ENCODE peak calls at places on chromosome 10, in five cellular contexts. One of them, this sample, is unnamed.

GRCh38 chr10:48241301-48241700 is 33.2 kb downstream of the FRMPD2 start:
- DNase-seq in stimulated activated CD8-positive, alpha-beta memory T cell treated with anti-CD3 and anti-CD28 coated beads, Interleukin-12 subunit alpha, Interleukin-12 subunit beta, amount 100 ng/mL, for 4 hours: no peak
- DNase-seq in tibial artery: no peak
- DNase-seq in A549: no peak
- DNase-seq in KG1: no peak
- DNase-seq in this sample: no peak

GRCh38 chr10:88835910-88836221 is 15.8 kb downstream of the ANKRD22 start:
- DNase-seq in stimulated activated CD8-positive, alpha-beta memory T cell treated with anti-CD3 and anti-CD28 coated beads, Interleukin-12 subunit alpha, Interleukin-12 subunit beta, amount 100 ng/mL, for 4 hours: no peak
- DNase-seq in tibial artery: no peak
- DNase-seq in A549: no peak
- DNase-seq in KG1: no peak
- DNase-seq in this sample: no peak

GRCh38 chr10:18607503-18607902 is 43.9 kb downstream of the NSUN6 start:
- DNase-seq in stimulated activated CD8-positive, alpha-beta memory T cell treated with anti-CD3 and anti-CD28 coated beads, Interleukin-12 subunit alpha, Interleukin-12 subunit beta, amount 100 ng/mL, for 4 hours: no peak
- DNase-seq in tibial artery: no peak
- DNase-seq in A549: peak
- DNase-seq in KG1: no peak
- DNase-seq in this sample: no peak

GRCh38 chr10:121455377-121455776 is 142.9 kb downstream of the FGFR2 start:
- DNase-seq in stimulated activated CD8-positive, alpha-beta memory T cell treated with anti-CD3 and anti-CD28 coated beads, Interleukin-12 subunit alpha, Interleukin-12 subunit beta, amount 100 ng/mL, for 4 hours: no peak
- DNase-seq in tibial artery: no peak
- DNase-seq in A549: no peak
- DNase-seq in KG1: no peak
- DNase-seq in this sample: no peak

GRCh38 chr10:114245128-114245791 is 6.2 kb downstream of the VWA2 start:
- DNase-seq in stimulated activated CD8-positive, alpha-beta memory T cell treated with anti-CD3 and anti-CD28 coated beads, Interleukin-12 subunit alpha, Interleukin-12 subunit beta, amount 100 ng/mL, for 4 hours: no peak
- DNase-seq in tibial artery: no peak
- DNase-seq in A549: no peak
- DNase-seq in KG1: no peak
- DNase-seq in this sample: no peak

GRCh38 chr10:59580257-59580863 is 129.3 kb downstream of the SLC16A9 start:
- DNase-seq in stimulated activated CD8-positive, alpha-beta memory T cell treated with anti-CD3 and anti-CD28 coated beads, Interleukin-12 subunit alpha, Interleukin-12 subunit beta, amount 100 ng/mL, for 4 hours: no peak
- DNase-seq in tibial artery: no peak
- DNase-seq in A549: peak
- DNase-seq in KG1: peak
- DNase-seq in this sample: no peak

GRCh38 chr10:72068901-72069446 is 19.4 kb downstream of the SPOCK2 start:
- DNase-seq in stimulated activated CD8-positive, alpha-beta memory T cell treated with anti-CD3 and anti-CD28 coated beads, Interleukin-12 subunit alpha, Interleukin-12 subunit beta, amount 100 ng/mL, for 4 hours: no peak
- DNase-seq in tibial artery: no peak
- DNase-seq in A549: no peak
- DNase-seq in KG1: no peak
- DNase-seq in this sample: no peak

GRCh38 chr10:1316107-1316805 is 260.1 kb downstream of the WDR37 start:
- DNase-seq in stimulated activated CD8-positive, alpha-beta memory T cell treated with anti-CD3 and anti-CD28 coated beads, Interleukin-12 subunit alpha, Interleukin-12 subunit beta, amount 100 ng/mL, for 4 hours: no peak
- DNase-seq in tibial artery: no peak
- DNase-seq in A549: no peak
- DNase-seq in KG1: no peak
- DNase-seq in this sample: no peak

GRCh38 chr10:100510533-100511308 is 8.9 kb downstream of the SEC31B start:
- DNase-seq in stimulated activated CD8-positive, alpha-beta memory T cell treated with anti-CD3 and anti-CD28 coated beads, Interleukin-12 subunit alpha, Interleukin-12 subunit beta, amount 100 ng/mL, for 4 hours: peak
- DNase-seq in tibial artery: no peak
- DNase-seq in A549: no peak
- DNase-seq in KG1: no peak
- DNase-seq in this sample: no peak

GRCh38 chr10:132666733-132667612 is 119.0 kb downstream of the NKX6-2 start:
- DNase-seq in stimulated activated CD8-positive, alpha-beta memory T cell treated with anti-CD3 and anti-CD28 coated beads, Interleukin-12 subunit alpha, Interleukin-12 subunit beta, amount 100 ng/mL, for 4 hours: no peak
- DNase-seq in tibial artery: no peak
- DNase-seq in A549: peak
- DNase-seq in KG1: no peak
- DNase-seq in this sample: no peak

GRCh38 chr10:122490786-122491680 is 29.7 kb downstream of the HTRA1 start:
- DNase-seq in stimulated activated CD8-positive, alpha-beta memory T cell treated with anti-CD3 and anti-CD28 coated beads, Interleukin-12 subunit alpha, Interleukin-12 subunit beta, amount 100 ng/mL, for 4 hours: no peak
- DNase-seq in tibial artery: peak
- DNase-seq in A549: no peak
- DNase-seq in KG1: no peak
- DNase-seq in this sample: no peak

GRCh38 chr10:29600821-29601220 is 34.0 kb downstream of the SVIL start:
- DNase-seq in stimulated activated CD8-positive, alpha-beta memory T cell treated with anti-CD3 and anti-CD28 coated beads, Interleukin-12 subunit alpha, Interleukin-12 subunit beta, amount 100 ng/mL, for 4 hours: no peak
- DNase-seq in tibial artery: no peak
- DNase-seq in A549: no peak
- DNase-seq in KG1: no peak
- DNase-seq in this sample: no peak

GRCh38 chr10:97040706-97041105 is 145.1 kb downstream of the SLIT1 start:
- DNase-seq in stimulated activated CD8-positive, alpha-beta memory T cell treated with anti-CD3 and anti-CD28 coated beads, Interleukin-12 subunit alpha, Interleukin-12 subunit beta, amount 100 ng/mL, for 4 hours: no peak
- DNase-seq in tibial artery: no peak
- DNase-seq in A549: no peak
- DNase-seq in KG1: no peak
- DNase-seq in this sample: no peak

GRCh38 chr10:31401287-31401686 is 82.3 kb downstream of the ZEB1 start:
- DNase-seq in stimulated activated CD8-positive, alpha-beta memory T cell treated with anti-CD3 and anti-CD28 coated beads, Interleukin-12 subunit alpha, Interleukin-12 subunit beta, amount 100 ng/mL, for 4 hours: no peak
- DNase-seq in tibial artery: no peak
- DNase-seq in A549: no peak
- DNase-seq in KG1: no peak
- DNase-seq in this sample: no peak

GRCh38 chr10:47053399-47053798 is 142.2 kb downstream of the PTPN20 start:
- DNase-seq in stimulated activated CD8-positive, alpha-beta memory T cell treated with anti-CD3 and anti-CD28 coated beads, Interleukin-12 subunit alpha, Interleukin-12 subunit beta, amount 100 ng/mL, for 4 hours: no peak
- DNase-seq in tibial artery: no peak
- DNase-seq in A549: no peak
- DNase-seq in KG1: no peak
- DNase-seq in this sample: no peak

GRCh38 chr10:74746813-74747212 is 79.6 kb upstream of the KAT6B start:
- DNase-seq in stimulated activated CD8-positive, alpha-beta memory T cell treated with anti-CD3 and anti-CD28 coated beads, Interleukin-12 subunit alpha, Interleukin-12 subunit beta, amount 100 ng/mL, for 4 hours: no peak
- DNase-seq in tibial artery: no peak
- DNase-seq in A549: no peak
- DNase-seq in KG1: no peak
- DNase-seq in this sample: no peak

GRCh38 chr10:69232252-69232651 is 12.1 kb downstream of the HKDC1 start:
- DNase-seq in stimulated activated CD8-positive, alpha-beta memory T cell treated with anti-CD3 and anti-CD28 coated beads, Interleukin-12 subunit alpha, Interleukin-12 subunit beta, amount 100 ng/mL, for 4 hours: no peak
- DNase-seq in tibial artery: no peak
- DNase-seq in A549: peak
- DNase-seq in KG1: no peak
- DNase-seq in this sample: peak

GRCh38 chr10:21517983-21518628 is 7.4 kb downstream of the SKIDA1 start:
- DNase-seq in stimulated activated CD8-positive, alpha-beta memory T cell treated with anti-CD3 and anti-CD28 coated beads, Interleukin-12 subunit alpha, Interleukin-12 subunit beta, amount 100 ng/mL, for 4 hours: no peak
- DNase-seq in tibial artery: no peak
- DNase-seq in A549: no peak
- DNase-seq in KG1: peak
- DNase-seq in this sample: no peak

GRCh38 chr10:37789590-37789989 is 67.8 kb downstream of the ZNF248 start:
- DNase-seq in stimulated activated CD8-positive, alpha-beta memory T cell treated with anti-CD3 and anti-CD28 coated beads, Interleukin-12 subunit alpha, Interleukin-12 subunit beta, amount 100 ng/mL, for 4 hours: no peak
- DNase-seq in tibial artery: no peak
- DNase-seq in A549: no peak
- DNase-seq in KG1: no peak
- DNase-seq in this sample: no peak

GRCh38 chr10:69232736-69233135 is 12.6 kb downstream of the HKDC1 start:
- DNase-seq in stimulated activated CD8-positive, alpha-beta memory T cell treated with anti-CD3 and anti-CD28 coated beads, Interleukin-12 subunit alpha, Interleukin-12 subunit beta, amount 100 ng/mL, for 4 hours: no peak
- DNase-seq in tibial artery: no peak
- DNase-seq in A549: no peak
- DNase-seq in KG1: no peak
- DNase-seq in this sample: no peak

GRCh38 chr10:772227-772637 is 82.8 kb upstream of the DIP2C start:
- DNase-seq in stimulated activated CD8-positive, alpha-beta memory T cell treated with anti-CD3 and anti-CD28 coated beads, Interleukin-12 subunit alpha, Interleukin-12 subunit beta, amount 100 ng/mL, for 4 hours: no peak
- DNase-seq in tibial artery: no peak
- DNase-seq in A549: no peak
- DNase-seq in KG1: no peak
- DNase-seq in this sample: no peak

GRCh38 chr10:19843487-19843886 is 27.3 kb downstream of the PLXDC2 start:
- DNase-seq in stimulated activated CD8-positive, alpha-beta memory T cell treated with anti-CD3 and anti-CD28 coated beads, Interleukin-12 subunit alpha, Interleukin-12 subunit beta, amount 100 ng/mL, for 4 hours: no peak
- DNase-seq in tibial artery: no peak
- DNase-seq in A549: no peak
- DNase-seq in KG1: no peak
- DNase-seq in this sample: no peak

GRCh38 chr10:97849491-97850402 is at the start of gene GOLGA7B:
- DNase-seq in stimulated activated CD8-positive, alpha-beta memory T cell treated with anti-CD3 and anti-CD28 coated beads, Interleukin-12 subunit alpha, Interleukin-12 subunit beta, amount 100 ng/mL, for 4 hours: peak
- DNase-seq in tibial artery: no peak
- DNase-seq in A549: peak
- DNase-seq in KG1: no peak
- DNase-seq in this sample: no peak

GRCh38 chr10:46227571-46228075 is 59.2 kb upstream of the ANTXRL start:
- DNase-seq in stimulated activated CD8-positive, alpha-beta memory T cell treated with anti-CD3 and anti-CD28 coated beads, Interleukin-12 subunit alpha, Interleukin-12 subunit beta, amount 100 ng/mL, for 4 hours: no peak
- DNase-seq in tibial artery: peak
- DNase-seq in A549: no peak
- DNase-seq in KG1: no peak
- DNase-seq in this sample: no peak

GRCh38 chr10:62008943-62009342 is 107.4 kb downstream of the ARID5B start:
- DNase-seq in stimulated activated CD8-positive, alpha-beta memory T cell treated with anti-CD3 and anti-CD28 coated beads, Interleukin-12 subunit alpha, Interleukin-12 subunit beta, amount 100 ng/mL, for 4 hours: no peak
- DNase-seq in tibial artery: no peak
- DNase-seq in A549: no peak
- DNase-seq in KG1: no peak
- DNase-seq in this sample: no peak

GRCh38 chr10:71746344-71747037 is 26.8 kb downstream of the VSIR start:
- DNase-seq in stimulated activated CD8-positive, alpha-beta memory T cell treated with anti-CD3 and anti-CD28 coated beads, Interleukin-12 subunit alpha, Interleukin-12 subunit beta, amount 100 ng/mL, for 4 hours: no peak
- DNase-seq in tibial artery: no peak
- DNase-seq in A549: no peak
- DNase-seq in KG1: peak
- DNase-seq in this sample: no peak

GRCh38 chr10:102580230-102580629 is 64.0 kb upstream of the TRIM8 start:
- DNase-seq in stimulated activated CD8-positive, alpha-beta memory T cell treated with anti-CD3 and anti-CD28 coated beads, Interleukin-12 subunit alpha, Interleukin-12 subunit beta, amount 100 ng/mL, for 4 hours: no peak
- DNase-seq in tibial artery: no peak
- DNase-seq in A549: no peak
- DNase-seq in KG1: no peak
- DNase-seq in this sample: no peak

GRCh38 chr10:122478971-122479370 is 17.6 kb downstream of the HTRA1 start:
- DNase-seq in stimulated activated CD8-positive, alpha-beta memory T cell treated with anti-CD3 and anti-CD28 coated beads, Interleukin-12 subunit alpha, Interleukin-12 subunit beta, amount 100 ng/mL, for 4 hours: no peak
- DNase-seq in tibial artery: no peak
- DNase-seq in A549: no peak
- DNase-seq in KG1: no peak
- DNase-seq in this sample: no peak

GRCh38 chr10:133364645-133365431 is 7.0 kb upstream of the FUOM start:
- DNase-seq in stimulated activated CD8-positive, alpha-beta memory T cell treated with anti-CD3 and anti-CD28 coated beads, Interleukin-12 subunit alpha, Interleukin-12 subunit beta, amount 100 ng/mL, for 4 hours: no peak
- DNase-seq in tibial artery: no peak
- DNase-seq in A549: no peak
- DNase-seq in KG1: no peak
- DNase-seq in this sample: no peak

GRCh38 chr10:74388801-74389200 is 237.8 kb downstream of the ADK start:
- DNase-seq in stimulated activated CD8-positive, alpha-beta memory T cell treated with anti-CD3 and anti-CD28 coated beads, Interleukin-12 subunit alpha, Interleukin-12 subunit beta, amount 100 ng/mL, for 4 hours: no peak
- DNase-seq in tibial artery: no peak
- DNase-seq in A549: no peak
- DNase-seq in KG1: no peak
- DNase-seq in this sample: no peak

GRCh38 chr10:90530526-90530925 is 327.3 kb downstream of the HTR7 start:
- DNase-seq in stimulated activated CD8-positive, alpha-beta memory T cell treated with anti-CD3 and anti-CD28 coated beads, Interleukin-12 subunit alpha, Interleukin-12 subunit beta, amount 100 ng/mL, for 4 hours: no peak
- DNase-seq in tibial artery: no peak
- DNase-seq in A549: no peak
- DNase-seq in KG1: no peak
- DNase-seq in this sample: no peak

GRCh38 chr10:14016942-14017341 is 313.8 kb downstream of the FRMD4A start:
- DNase-seq in stimulated activated CD8-positive, alpha-beta memory T cell treated with anti-CD3 and anti-CD28 coated beads, Interleukin-12 subunit alpha, Interleukin-12 subunit beta, amount 100 ng/mL, for 4 hours: no peak
- DNase-seq in tibial artery: no peak
- DNase-seq in A549: no peak
- DNase-seq in KG1: no peak
- DNase-seq in this sample: no peak

GRCh38 chr10:123606006-123606405 is 60.1 kb upstream of the GPR26 start:
- DNase-seq in stimulated activated CD8-positive, alpha-beta memory T cell treated with anti-CD3 and anti-CD28 coated beads, Interleukin-12 subunit alpha, Interleukin-12 subunit beta, amount 100 ng/mL, for 4 hours: no peak
- DNase-seq in tibial artery: no peak
- DNase-seq in A549: no peak
- DNase-seq in KG1: no peak
- DNase-seq in this sample: no peak

GRCh38 chr10:94223702-94224370 is 138.9 kb downstream of the NOC3L start:
- DNase-seq in stimulated activated CD8-positive, alpha-beta memory T cell treated with anti-CD3 and anti-CD28 coated beads, Interleukin-12 subunit alpha, Interleukin-12 subunit beta, amount 100 ng/mL, for 4 hours: no peak
- DNase-seq in tibial artery: no peak
- DNase-seq in A549: no peak
- DNase-seq in KG1: no peak
- DNase-seq in this sample: no peak

GRCh38 chr10:2978111-2978510 is 89.2 kb upstream of the PFKP start:
- DNase-seq in stimulated activated CD8-positive, alpha-beta memory T cell treated with anti-CD3 and anti-CD28 coated beads, Interleukin-12 subunit alpha, Interleukin-12 subunit beta, amount 100 ng/mL, for 4 hours: no peak
- DNase-seq in tibial artery: no peak
- DNase-seq in A549: peak
- DNase-seq in KG1: peak
- DNase-seq in this sample: peak

GRCh38 chr10:86153751-86154150 is 212.8 kb downstream of the GRID1 start:
- DNase-seq in stimulated activated CD8-positive, alpha-beta memory T cell treated with anti-CD3 and anti-CD28 coated beads, Interleukin-12 subunit alpha, Interleukin-12 subunit beta, amount 100 ng/mL, for 4 hours: no peak
- DNase-seq in tibial artery: no peak
- DNase-seq in A549: no peak
- DNase-seq in KG1: no peak
- DNase-seq in this sample: no peak

GRCh38 chr10:62907470-62908212 is 91.5 kb upstream of the EGR2 start:
- DNase-seq in stimulated activated CD8-positive, alpha-beta memory T cell treated with anti-CD3 and anti-CD28 coated beads, Interleukin-12 subunit alpha, Interleukin-12 subunit beta, amount 100 ng/mL, for 4 hours: no peak
- DNase-seq in tibial artery: no peak
- DNase-seq in A549: no peak
- DNase-seq in KG1: no peak
- DNase-seq in this sample: no peak

GRCh38 chr10:95457319-95457886 is 103.8 kb downstream of the SORBS1 start:
- DNase-seq in stimulated activated CD8-positive, alpha-beta memory T cell treated with anti-CD3 and anti-CD28 coated beads, Interleukin-12 subunit alpha, Interleukin-12 subunit beta, amount 100 ng/mL, for 4 hours: no peak
- DNase-seq in tibial artery: no peak
- DNase-seq in A549: no peak
- DNase-seq in KG1: no peak
- DNase-seq in this sample: no peak

GRCh38 chr10:11798862-11799735 is 24.1 kb upstream of the PROSER2 start:
- DNase-seq in stimulated activated CD8-positive, alpha-beta memory T cell treated with anti-CD3 and anti-CD28 coated beads, Interleukin-12 subunit alpha, Interleukin-12 subunit beta, amount 100 ng/mL, for 4 hours: no peak
- DNase-seq in tibial artery: no peak
- DNase-seq in A549: no peak
- DNase-seq in KG1: no peak
- DNase-seq in this sample: no peak

This sample was measured in NT2/D1.